ENCODE peak calls at places on chromosomes 1 and 21, in six cellular contexts. G, N, B, C, D and W are unnamed samples.

GRCh38 chr21:44702973-44703730 is 6.2 kb downstream of the KRTAP10-12 start:
- DNase-seq in N (no peak), B (peak), C (no peak), G (no peak), D (no peak), W (no peak)

GRCh38 chr1:155218854-155219591 is 10.5 kb downstream of the MTX1 start:
- DNase-seq in B (no peak), C (no peak), D (peak), G (peak), N (peak), W (peak)

GRCh38 chr1:96387785-96388184 is 333.8 kb upstream of the PTBP2 start:
- DNase-seq in C (no peak), D (peak), N (no peak), G (no peak), B (no peak), W (no peak)

GRCh38 chr1:42333662-42334239 is 1.3 kb downstream of the FOXJ3 start:
- DNase-seq in B (no peak), N (no peak), D (peak), C (no peak), G (no peak), W (no peak)

GRCh38 chr1:55275976-55276375 is 60.8 kb upstream of the USP24 start:
- DNase-seq in G (no peak), D (peak), C (peak), B (no peak), N (no peak), W (no peak)

GRCh38 chr21:30194701-30195299 is 21.1 kb downstream of the CLDN8 start:
- DNase-seq in N (peak), G (peak), B (no peak), C (no peak), D (peak), W (no peak)

GRCh38 chr1:40563266-40563665 is 31.8 kb downstream of the ZNF684 start:
- DNase-seq in N (no peak), B (no peak), G (no peak), C (no peak), D (peak), W (no peak)

GRCh38 chr1:36687312-36687711 is 204.6 kb upstream of the CSF3R start:
- DNase-seq in N (no peak), B (no peak), C (no peak), D (no peak), G (no peak), W (no peak)

GRCh38 chr1:15786581-15786980 is 20.9 kb downstream of the UQCRHL start:
- DNase-seq in B (no peak), N (no peak), G (no peak), D (peak), C (peak), W (no peak)

GRCh38 chr1:240044620-240045019 is 47.1 kb upstream of the FMN2 start:
- DNase-seq in C (peak), N (no peak), B (no peak), D (no peak), G (no peak), W (no peak)

GRCh38 chr1:43705982-43706597 is 1.2 kb upstream of the ST3GAL3 start:
- DNase-seq in G (no peak), B (no peak), D (peak), N (peak), C (no peak), W (no peak)

GRCh38 chr1:51644533-51645197 is 27.8 kb downstream of the OSBPL9 start:
- DNase-seq in B (no peak), D (peak), N (no peak), G (no peak), C (peak), W (peak)

GRCh38 chr1:167145965-167146364 is 52.1 kb downstream of the STYXL2 start:
- DNase-seq in N (no peak), D (peak), G (no peak), C (no peak), B (no peak), W (no peak)

GRCh38 chr1:41480204-41481108 is 4.0 kb downstream of the EDN2 start:
- DNase-seq in B (peak), C (no peak), D (no peak), N (no peak), G (no peak), W (no peak)

GRCh38 chr1:117372863-117373412 is 5.7 kb downstream of the MAN1A2 start:
- DNase-seq in N (no peak), D (peak), B (no peak), C (peak), G (no peak), W (no peak)

GRCh38 chr1:244353572-244354091 is 98.1 kb downstream of the ADSS2 start:
- DNase-seq in G (no peak), C (peak), N (no peak), D (peak), B (no peak), W (peak)

GRCh38 chr1:117059334-117059677 is 820 bp upstream of the TTF2 start:
- DNase-seq in D (peak), N (no peak), C (no peak), G (no peak), B (peak), W (no peak)

GRCh38 chr1:173432331-173432730 is 44.8 kb upstream of the PRDX6 start:
- DNase-seq in D (no peak), B (no peak), C (no peak), G (no peak), N (no peak), W (no peak)

GRCh38 chr1:58293388-58293787 is 253.1 kb downstream of the OMA1 start:
- DNase-seq in C (no peak), D (no peak), N (no peak), G (no peak), B (peak), W (no peak)

GRCh38 chr21:41636636-41637625 is 129.0 kb upstream of the TMPRSS2 start:
- DNase-seq in N (no peak), G (no peak), C (no peak), D (no peak), B (no peak), W (no peak)

GRCh38 chr1:44500181-44501021 is 95.3 kb downstream of the RNF220 start:
- DNase-seq in B (no peak), C (peak), G (peak), N (peak), D (no peak), W (no peak)

GRCh38 chr21:25806053-25806452 is 71.3 kb downstream of the GABPA start:
- DNase-seq in B (no peak), G (no peak), D (peak), C (no peak), N (no peak), W (no peak)

DNA sequence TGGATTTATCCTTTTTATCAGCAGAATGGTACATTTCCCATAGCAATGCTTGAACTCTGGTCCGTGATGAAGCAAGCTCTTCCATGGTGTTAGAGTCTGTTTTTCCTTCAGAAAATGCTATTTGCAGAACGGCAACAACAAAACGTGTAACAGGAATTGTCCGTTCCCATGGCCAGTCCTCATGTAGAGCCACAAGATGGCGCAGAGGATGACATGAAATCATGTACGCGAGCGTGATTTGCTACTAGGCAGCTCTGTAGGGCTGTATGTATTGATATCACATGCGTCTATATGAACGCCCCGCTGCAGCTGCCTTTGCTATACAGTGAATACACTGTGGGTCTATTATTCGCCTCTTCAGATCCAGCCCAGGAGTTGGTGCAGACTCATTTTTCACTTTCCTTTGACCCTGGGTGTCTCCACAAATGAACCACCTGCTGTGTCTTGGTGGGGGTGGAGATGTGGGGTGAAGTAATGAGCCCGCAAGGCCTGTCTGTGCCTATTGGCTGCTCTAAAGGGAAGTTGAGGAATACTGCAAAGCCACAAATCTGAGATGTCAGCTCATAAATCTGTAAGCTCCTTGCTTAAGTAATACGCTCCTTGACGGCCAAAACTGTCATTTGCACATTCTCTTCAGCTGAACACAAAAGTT is 361.5 kb downstream of the KIF26B start:
- DNase-seq in B (no peak), D (no peak), N (no peak), G (no peak), C (peak), W (no peak)
- TF ChIP-seq CTCF in B (no peak), D (no peak), N (no peak), G (peak), C (no peak), W (peak)

DNA sequence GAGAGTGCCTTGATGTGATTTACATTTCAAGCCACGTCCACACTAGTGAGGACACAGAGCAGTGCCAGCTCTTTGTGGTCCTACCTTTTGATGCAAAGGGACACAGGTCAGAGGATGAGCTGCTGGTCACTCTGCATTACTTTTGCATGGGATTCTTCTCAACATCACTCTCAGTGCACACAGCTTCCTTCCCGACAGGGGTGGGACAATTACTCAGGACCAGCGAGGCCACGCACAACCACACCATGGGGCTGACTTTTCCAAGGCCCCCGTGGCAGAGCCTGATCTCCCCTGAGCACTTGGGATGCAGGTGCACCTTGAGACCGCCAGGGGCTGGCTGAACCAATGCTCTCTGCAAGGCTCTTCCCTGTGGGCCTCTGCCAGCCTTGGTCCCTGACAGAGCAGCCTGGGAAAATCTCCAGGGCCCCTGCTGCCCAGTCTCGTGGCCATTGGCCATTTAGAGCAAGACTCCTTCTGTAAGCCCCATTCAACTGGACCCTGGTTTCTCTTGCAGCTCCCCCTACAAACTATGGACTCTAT is 13.2 kb upstream of the PRAMEF12 start:
- DNase-seq in C (no peak), N (peak), G (no peak), B (no peak), D (no peak), W (no peak)
- TF ChIP-seq CTCF in C (no peak), N (peak), G (no peak), B (no peak), D (no peak), W (peak)

GRCh38 chr1:35539824-35540261 is 17.4 kb downstream of the KIAA0319L start:
- DNase-seq in C (peak), N (no peak), D (no peak), B (no peak), G (no peak), W (peak)

GRCh38 chr1:35539073-35539823 is 18.0 kb downstream of the KIAA0319L start:
- DNase-seq in B (no peak), N (no peak), D (peak), G (no peak), C (peak), W (peak)

GRCh38 chr1:35546614-35547013 is 10.6 kb downstream of the KIAA0319L start:
- DNase-seq in G (no peak), D (no peak), C (no peak), N (no peak), B (no peak), W (no peak)

DNA sequence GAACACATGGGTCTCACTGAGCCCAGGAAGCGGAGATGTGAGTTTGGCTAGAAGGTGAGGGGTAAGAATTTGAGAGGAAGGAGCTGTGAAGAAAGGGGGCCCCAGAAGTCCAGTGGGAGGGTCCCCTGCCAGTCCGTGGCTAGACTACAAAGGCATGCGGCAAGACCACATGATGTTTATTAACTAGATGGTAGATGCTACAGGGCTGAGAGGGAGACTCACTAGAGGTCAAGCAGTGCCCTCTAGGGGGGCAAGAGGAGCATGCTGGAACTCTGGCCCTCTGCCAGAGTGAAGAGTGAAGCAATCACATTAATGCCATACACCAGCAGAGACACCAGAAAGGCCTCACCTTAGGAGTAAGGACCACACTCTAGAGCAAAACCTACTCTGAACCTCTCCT is 12.2 kb downstream of the KIAA0319L start:
- DNase-seq in N (peak), C (no peak), D (no peak), G (peak), B (peak), W (no peak)
- TF ChIP-seq CTCF in N (peak), C (no peak), D (peak), G (peak), B (peak), W (peak)

GRCh38 chr1:232293361-232293760 is 336.6 kb downstream of the SIPA1L2 start:
- DNase-seq in B (no peak), D (no peak), N (no peak), G (no peak), C (no peak), W (no peak)

GRCh38 chr1:232291681-232292080 is 338.3 kb downstream of the SIPA1L2 start:
- DNase-seq in G (no peak), B (no peak), N (no peak), C (no peak), D (no peak), W (no peak)

GRCh38 chr1:232291258-232291657 is 338.7 kb downstream of the SIPA1L2 start:
- DNase-seq in B (no peak), G (no peak), D (no peak), C (no peak), N (no peak), W (no peak)

GRCh38 chr1:232292246-232292645 is 337.7 kb downstream of the SIPA1L2 start:
- DNase-seq in G (no peak), C (no peak), B (no peak), D (no peak), N (no peak), W (no peak)

GRCh38 chr1:232292818-232293217 is 337.1 kb downstream of the SIPA1L2 start:
- DNase-seq in B (no peak), D (peak), C (no peak), N (no peak), G (no peak), W (no peak)
- TF ChIP-seq CTCF in B (no peak), D (peak), C (no peak), N (no peak), G (no peak), W (no peak)

GRCh38 chr1:214452152-214452806 is 99.1 kb downstream of the PTPN14 start:
- DNase-seq in G (no peak), B (no peak), N (no peak), D (no peak), C (no peak), W (no peak)
- TF ChIP-seq CTCF in G (no peak), B (no peak), N (no peak), D (no peak), C (peak), W (peak)

DNA sequence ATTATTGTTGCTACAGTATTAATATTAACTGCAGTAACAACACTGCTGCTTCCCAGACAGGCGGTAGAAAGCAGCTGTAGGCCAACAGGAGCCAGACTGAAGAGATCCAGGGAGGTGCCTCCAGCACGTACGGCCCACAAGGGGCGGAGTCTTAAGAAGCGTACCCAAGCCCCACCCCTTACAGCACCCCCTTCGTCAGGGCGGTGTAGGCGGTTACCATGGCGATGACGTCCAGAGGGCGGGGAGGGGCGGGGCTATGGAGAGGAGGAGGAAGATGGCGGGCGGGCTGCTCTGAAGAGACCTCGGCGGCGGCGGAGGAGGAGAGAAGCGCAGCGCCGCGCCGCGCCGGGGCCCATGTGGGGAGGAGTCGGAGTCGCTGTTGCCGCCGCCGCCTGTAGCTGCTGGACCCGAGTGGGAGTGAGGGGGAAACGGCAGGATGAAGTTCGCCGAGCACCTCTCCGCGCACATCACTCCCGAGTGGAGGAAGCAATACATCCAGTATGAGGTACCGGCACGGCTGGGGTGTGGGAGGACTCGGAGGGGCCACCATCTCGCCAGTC is at the start of gene XPR1:
- DNase-seq in B (peak), D (peak), N (peak), G (peak), C (peak), W (peak)
- TF ChIP-seq CTCF in B (peak), D (peak), N (no peak), G (peak), C (peak), W (peak)

DNA sequence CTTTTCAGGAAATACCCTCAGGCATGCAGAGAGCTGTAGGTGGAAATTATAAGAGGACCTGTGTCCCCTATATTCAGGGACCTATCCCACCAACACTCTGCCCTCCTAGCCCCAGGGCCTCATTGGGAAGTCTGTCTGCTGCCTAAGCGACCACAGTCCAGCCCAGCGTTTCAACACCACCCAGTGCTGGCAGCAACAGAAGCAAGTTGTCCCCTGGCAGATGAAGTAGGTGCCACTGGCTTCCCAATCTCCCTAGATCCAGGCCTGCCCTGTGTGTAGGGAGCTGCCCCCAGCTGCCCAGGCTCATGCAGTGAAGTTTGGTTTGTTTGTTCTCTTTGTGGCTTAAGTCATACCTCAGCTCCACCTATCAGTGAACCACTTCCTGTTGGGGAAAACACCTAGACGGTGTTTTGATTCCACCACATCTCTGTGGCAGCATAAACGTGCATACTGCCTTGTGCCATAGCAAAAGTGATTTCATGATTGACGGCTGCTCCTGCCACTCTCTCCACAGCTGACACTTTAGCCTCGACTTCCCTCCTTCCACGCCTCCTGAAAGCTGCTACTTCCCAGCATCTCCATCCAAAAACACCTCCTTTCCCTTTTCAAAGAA is 8.1 kb upstream of the LEFTY1 start:
- DNase-seq in B (peak), N (no peak), D (peak), C (no peak), G (no peak), W (no peak)
- TF ChIP-seq CTCF in B (peak), N (no peak), D (no peak), C (no peak), G (no peak), W (no peak)

GRCh38 chr1:86082183-86082582 is 74.4 kb downstream of the COL24A1 start:
- DNase-seq in D (no peak), G (no peak), B (no peak), C (no peak), N (no peak), W (no peak)
- TF ChIP-seq CTCF in D (peak), G (peak), B (no peak), C (peak), N (peak), W (peak)

GRCh38 chr1:29708381-29708780 is 472.1 kb downstream of the PTPRU start:
- DNase-seq in B (no peak), N (no peak), C (no peak), D (no peak), G (no peak), W (no peak)

GRCh38 chr1:29711582-29712274 is 475.4 kb downstream of the PTPRU start:
- DNase-seq in C (peak), B (no peak), N (no peak), D (peak), G (no peak), W (peak)

GRCh38 chr1:29707796-29708195 is 471.5 kb downstream of the PTPRU start:
- DNase-seq in D (no peak), G (no peak), C (no peak), B (no peak), N (no peak), W (no peak)

GRCh38 chr1:29708818-29709710 is 472.7 kb downstream of the PTPRU start:
- DNase-seq in D (peak), G (no peak), N (peak), C (peak), B (no peak), W (peak)

GRCh38 chr1:29709711-29710169 is 473.4 kb downstream of the PTPRU start:
- DNase-seq in N (no peak), G (no peak), D (peak), B (no peak), C (peak), W (peak)
- TF ChIP-seq CTCF in N (no peak), G (no peak), D (no peak), B (no peak), C (no peak), W (peak)